ENCODE peak calls at places on chromosomes 11 and 22, in eight cellular contexts. M is HL-60; G is BE2C; K is astrocyte of the spinal cord; J is activated CD8-positive, alpha-beta T cell treated with anti-CD3 and anti-CD28 coated beads for 36 hours; H is coronary artery; T is GM23338; S is HFFc6. U is an unnamed sample.

GRCh38 chr22:38223289-38223960 is 21.6 kb downstream of the MAFF start:
- DNase-seq in K (no peak), J (no peak), S (no peak), G (no peak), T (no peak), M (no peak), H (no peak), U (no peak)

GRCh38 chr11:43825217-43825816 is 55.3 kb upstream of the ALKBH3 start:
- DNase-seq in H (no peak), S (peak), K (peak), J (peak), T (peak), G (peak), M (no peak), U (no peak)

GRCh38 chr11:111344032-111344431 is 35.0 kb downstream of the POU2AF1 start:
- DNase-seq in S (peak), H (no peak), K (peak), J (no peak), T (no peak), M (no peak), G (no peak), U (no peak)

GRCh38 chr11:111414267-111414931 is 35.3 kb upstream of the POU2AF1 start:
- DNase-seq in T (no peak), K (no peak), M (no peak), J (peak), H (no peak), G (no peak), S (no peak), U (no peak)

GRCh38 chr11:81840375-81840774 is 893.3 kb downstream of the FAM181B start:
- DNase-seq in G (no peak), K (peak), T (no peak), M (no peak), J (no peak), H (no peak), S (no peak), U (no peak)

GRCh38 chr22:25940479-25940878 is 198.5 kb downstream of the MYO18B start:
- DNase-seq in H (no peak), S (no peak), G (no peak), J (no peak), M (no peak), K (no peak), T (no peak), U (no peak)

GRCh38 chr22:36913431-36914382 is at the start of gene CSF2RB:
- DNase-seq in K (no peak), T (no peak), J (no peak), G (no peak), H (no peak), M (peak), S (no peak), U (peak)

GRCh38 chr22:23086787-23087186 is 16.5 kb downstream of the GNAZ start:
- DNase-seq in G (no peak), M (no peak), K (no peak), S (no peak), H (no peak), J (no peak), T (no peak), U (no peak)

GRCh38 chr11:36447947-36448346 is 62.1 kb downstream of the TRAF6 start:
- DNase-seq in S (no peak), J (no peak), T (no peak), H (no peak), K (no peak), M (no peak), G (no peak), U (no peak)

GRCh38 chr11:126680109-126680508 is 320.5 kb downstream of the KIRREL3 start:
- DNase-seq in S (peak), H (no peak), M (no peak), K (no peak), J (no peak), G (no peak), T (no peak), U (no peak)

GRCh38 chr11:69705246-69705856 is 1.5 kb upstream of the FGF19 start:
- DNase-seq in M (no peak), G (no peak), T (no peak), K (no peak), H (no peak), S (no peak), J (no peak), U (no peak)

GRCh38 chr11:6319001-6319878 is 1.1 kb downstream of the CAVIN3 start:
- DNase-seq in M (no peak), H (peak), K (peak), T (peak), J (no peak), G (no peak), S (no peak), U (peak)

GRCh38 chr11:68127791-68128681 is 6.8 kb upstream of the CHKA start:
- DNase-seq in T (peak), G (no peak), K (peak), M (no peak), S (no peak), J (no peak), H (no peak), U (peak)

GRCh38 chr11:75562048-75562835 is at the start of gene SERPINH1:
- DNase-seq in J (peak), G (peak), M (no peak), K (peak), H (peak), S (peak), T (peak), U (peak)

GRCh38 chr11:13040969-13041561 is 31.9 kb downstream of the RASSF10 start:
- DNase-seq in J (no peak), G (no peak), M (no peak), K (no peak), T (no peak), S (no peak), H (no peak), U (no peak)

GRCh38 chr11:280762-281485 is 2.7 kb downstream of the NLRP6 start:
- DNase-seq in H (peak), T (peak), S (no peak), J (peak), M (no peak), K (no peak), G (no peak), U (peak)

GRCh38 chr11:108994887-108995286 is 330.0 kb downstream of the DDX10 start:
- DNase-seq in K (no peak), G (no peak), S (no peak), T (no peak), M (no peak), H (no peak), J (no peak), U (no peak)

GRCh38 chr22:19524170-19525115 is at the start of gene CLDN5:
- DNase-seq in K (peak), T (peak), S (no peak), G (no peak), M (peak), H (no peak), J (no peak), U (no peak)

GRCh38 chr11:46321757-46322156 is 25.5 kb upstream of the DGKZ start:
- DNase-seq in J (no peak), G (no peak), H (no peak), M (peak), T (no peak), K (no peak), S (no peak), U (no peak)

GRCh38 chr22:40757071-40757470 is 62.1 kb downstream of the SLC25A17 start:
- DNase-seq in T (no peak), K (no peak), S (no peak), G (no peak), M (no peak), H (no peak), J (no peak), U (no peak)

GRCh38 chr11:2788751-2789140 is 89.0 kb upstream of the KCNQ1OT1 start:
- DNase-seq in H (peak), G (no peak), T (no peak), M (no peak), J (no peak), K (no peak), S (no peak), U (no peak)

GRCh38 chr11:113730887-113731726 is 25.0 kb upstream of the TMPRSS5 start:
- DNase-seq in G (peak), J (peak), H (no peak), K (peak), S (peak), M (no peak), T (peak), U (no peak)

GRCh38 chr11:64856382-64857227 is 12.2 kb upstream of the CDC42BPG start:
- DNase-seq in K (peak), G (peak), H (peak), T (no peak), J (peak), M (peak), S (peak), U (no peak)

GRCh38 chr11:9982127-9982795 is 311.8 kb downstream of the SBF2 start:
- DNase-seq in M (no peak), S (peak), H (no peak), T (no peak), K (peak), J (no peak), G (no peak), U (no peak)
- TF ChIP-seq CTCF in M (no peak), S (no peak), H (no peak), T (no peak), K (no peak), J (no peak), G (no peak), U (no peak)

GRCh38 chr11:8025123-8025522 is 38.0 kb downstream of the EIF3F start:
- DNase-seq in S (peak), M (no peak), K (peak), J (no peak), T (no peak), H (peak), G (no peak), U (no peak)

GRCh38 chr11:8025816-8026215 is 38.7 kb downstream of the EIF3F start:
- DNase-seq in K (peak), G (no peak), M (no peak), H (no peak), S (peak), T (no peak), J (no peak), U (no peak)

GRCh38 chr11:8023831-8024555 is 36.9 kb downstream of the EIF3F start:
- DNase-seq in G (no peak), K (no peak), T (no peak), J (no peak), S (no peak), H (peak), M (no peak), U (no peak)

GRCh38 chr11:8028766-8029165 is 41.6 kb downstream of the EIF3F start:
- DNase-seq in K (no peak), H (peak), G (no peak), J (no peak), M (no peak), T (no peak), S (no peak), U (no peak)

DNA sequence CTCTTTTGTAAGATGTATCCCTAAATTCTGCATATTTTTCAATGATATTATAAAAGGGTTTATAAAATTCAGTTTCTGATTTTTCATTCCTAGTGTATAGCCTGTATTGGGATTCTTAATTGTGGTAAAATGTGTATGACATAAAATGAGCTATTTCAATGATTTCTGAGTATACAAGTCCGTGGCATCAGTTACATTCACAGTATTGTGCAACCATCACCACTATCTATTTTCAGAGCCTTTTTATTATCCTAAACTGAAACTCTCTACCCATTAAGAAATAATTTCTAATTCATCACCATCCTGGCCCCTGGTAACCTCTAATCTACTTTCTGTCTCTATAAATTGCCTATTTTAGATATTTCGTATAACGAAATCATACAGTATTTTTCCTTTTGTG is 39.8 kb downstream of the EIF3F start:
- DNase-seq in K (no peak), S (no peak), M (no peak), H (no peak), G (no peak), J (no peak), T (no peak), U (no peak)
- TF ChIP-seq CTCF in K (no peak), S (no peak), M (no peak), H (no peak), G (no peak), J (no peak), T (no peak), U (no peak)

GRCh38 chr11:20874358-20874757 is 205.0 kb downstream of the NELL1 start:
- DNase-seq in H (no peak), T (peak), S (no peak), K (no peak), G (no peak), J (no peak), M (no peak), U (no peak)

GRCh38 chr11:20876738-20877137 is 207.4 kb downstream of the NELL1 start:
- DNase-seq in H (no peak), J (no peak), M (no peak), T (no peak), G (no peak), S (no peak), K (no peak), U (no peak)

DNA sequence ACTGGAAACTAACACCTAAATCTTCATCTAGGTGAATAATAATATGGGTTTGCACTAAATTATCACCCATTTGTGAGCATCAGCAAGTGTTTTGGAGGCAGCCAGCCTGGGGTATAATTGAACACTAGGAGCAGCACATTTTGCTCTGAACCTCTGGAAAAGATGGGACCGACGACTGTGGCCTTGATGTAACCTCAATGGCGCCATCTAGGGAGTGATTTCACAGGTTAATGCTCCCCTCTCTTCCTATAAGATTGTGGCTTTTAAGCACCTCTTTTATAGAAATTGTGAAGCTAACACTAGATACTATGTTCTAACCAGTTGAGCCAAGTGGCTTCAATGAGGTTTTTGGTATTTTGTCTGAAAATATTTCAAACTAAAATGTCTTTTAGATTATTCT is 203.7 kb downstream of the NELL1 start:
- DNase-seq in H (no peak), T (peak), K (no peak), M (no peak), G (peak), S (no peak), J (peak), U (peak)
- TF ChIP-seq CTCF in H (no peak), T (peak), K (no peak), M (peak), G (peak), S (no peak), J (peak), U (peak)

GRCh38 chr11:24289301-24289700 is 207.6 kb upstream of the LUZP2 start:
- DNase-seq in G (no peak), K (no peak), H (no peak), T (no peak), S (no peak), J (no peak), M (no peak), U (no peak)

GRCh38 chr11:24286238-24286637 is 210.6 kb upstream of the LUZP2 start:
- DNase-seq in T (no peak), M (no peak), H (no peak), J (no peak), G (no peak), K (no peak), S (no peak), U (no peak)
- TF ChIP-seq CTCF in T (no peak), M (no peak), H (no peak), J (no peak), G (no peak), K (no peak), S (no peak), U (no peak)

DNA sequence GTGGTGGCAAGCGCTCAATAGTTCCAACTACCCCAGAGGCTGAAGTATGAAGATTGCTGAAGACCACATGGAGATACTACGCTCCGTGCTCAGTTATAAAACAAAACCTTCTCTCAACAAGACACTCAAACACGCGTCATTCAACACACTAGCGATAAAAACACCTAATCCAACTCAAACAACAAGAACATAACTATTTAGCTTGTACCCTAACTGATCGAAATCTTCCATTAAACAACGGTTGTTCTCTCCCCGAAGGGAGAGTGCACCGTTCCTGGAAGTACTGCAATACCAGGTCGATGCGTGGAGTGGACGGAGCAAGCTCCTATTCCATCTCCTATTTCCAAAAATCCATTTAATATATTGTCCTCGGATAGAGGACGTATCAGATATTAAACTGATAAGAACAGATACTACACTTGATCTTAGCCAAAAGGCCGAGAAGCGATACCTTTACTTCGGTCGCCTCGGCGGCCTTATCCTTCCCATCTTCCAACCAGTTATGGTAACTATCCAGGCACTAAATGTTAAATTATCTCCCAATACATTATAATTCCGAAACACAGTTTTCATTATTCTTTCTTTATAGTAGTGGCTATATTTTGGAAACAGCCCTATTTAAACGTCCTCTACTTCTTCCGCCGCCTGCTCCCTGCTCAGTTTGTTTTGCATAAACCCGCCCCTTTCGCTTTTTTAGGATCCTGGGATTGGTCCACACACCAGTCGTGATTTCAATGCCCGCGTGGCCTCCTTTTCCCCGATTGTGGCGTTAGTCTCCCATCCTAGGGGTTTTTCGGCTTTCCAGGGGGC is 2.2 kb upstream of the WDR74 start:
- DNase-seq in G (peak), T (peak), K (peak), H (peak), J (peak), S (peak), M (peak), U (peak)
- TF ChIP-seq CTCF in G (no peak), T (no peak), K (no peak), H (no peak), J (no peak), S (no peak), M (no peak), U (no peak)

GRCh38 chr11:47641585-47642098 is 717 bp downstream of the MTCH2 start:
- DNase-seq in G (no peak), K (peak), M (no peak), H (no peak), J (no peak), S (no peak), T (peak), U (no peak)

GRCh38 chr11:47646019-47646418 is 3.7 kb upstream of the MTCH2 start:
- DNase-seq in T (no peak), G (no peak), H (no peak), S (no peak), K (no peak), M (no peak), J (no peak), U (no peak)

GRCh38 chr11:47645500-47645899 is 3.1 kb upstream of the MTCH2 start:
- DNase-seq in S (no peak), T (no peak), H (no peak), M (no peak), K (no peak), G (no peak), J (no peak), U (no peak)

DNA sequence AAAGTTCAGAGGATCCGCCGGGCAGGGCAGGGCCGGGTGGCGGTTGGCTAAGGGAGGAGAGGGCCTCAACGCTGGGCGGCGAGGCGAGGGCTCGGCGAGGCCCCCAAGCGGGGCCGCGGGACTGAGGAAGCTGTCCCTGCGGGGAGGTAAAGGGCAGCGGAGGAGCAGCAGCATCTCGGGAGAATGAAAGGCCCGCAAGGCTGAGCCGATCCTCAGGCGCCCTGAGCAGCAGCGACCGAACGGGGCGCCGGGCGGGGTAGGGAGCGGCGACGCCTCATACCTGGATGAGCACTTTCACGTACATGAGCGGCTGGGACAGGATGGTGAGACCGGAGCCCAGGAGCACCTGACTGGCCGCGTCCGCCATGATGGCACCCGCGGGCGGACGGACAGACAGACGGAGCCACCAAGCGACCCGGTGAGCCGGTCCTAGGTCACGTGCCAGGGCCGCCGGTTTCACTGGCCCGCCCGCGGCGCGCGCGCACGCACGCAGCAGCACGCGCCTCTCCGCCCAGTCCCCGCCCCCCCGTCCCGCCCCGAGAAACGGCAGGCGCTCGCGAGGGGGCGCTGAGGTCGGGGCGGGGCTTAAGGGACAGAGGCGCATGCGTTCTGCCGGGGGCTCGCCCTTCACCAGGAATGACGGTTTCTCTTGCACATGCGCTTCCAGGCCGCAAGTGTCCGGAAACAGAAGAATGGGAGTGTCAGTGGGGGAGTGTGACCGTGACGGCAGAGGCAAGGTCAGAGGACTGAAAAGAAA is at the start of gene MTCH2:
- DNase-seq in H (peak), K (peak), S (peak), M (peak), G (peak), J (peak), T (peak), U (peak)
- TF ChIP-seq CTCF in H (no peak), K (peak), S (peak), M (no peak), G (no peak), J (peak), T (no peak), U (no peak)

DNA sequence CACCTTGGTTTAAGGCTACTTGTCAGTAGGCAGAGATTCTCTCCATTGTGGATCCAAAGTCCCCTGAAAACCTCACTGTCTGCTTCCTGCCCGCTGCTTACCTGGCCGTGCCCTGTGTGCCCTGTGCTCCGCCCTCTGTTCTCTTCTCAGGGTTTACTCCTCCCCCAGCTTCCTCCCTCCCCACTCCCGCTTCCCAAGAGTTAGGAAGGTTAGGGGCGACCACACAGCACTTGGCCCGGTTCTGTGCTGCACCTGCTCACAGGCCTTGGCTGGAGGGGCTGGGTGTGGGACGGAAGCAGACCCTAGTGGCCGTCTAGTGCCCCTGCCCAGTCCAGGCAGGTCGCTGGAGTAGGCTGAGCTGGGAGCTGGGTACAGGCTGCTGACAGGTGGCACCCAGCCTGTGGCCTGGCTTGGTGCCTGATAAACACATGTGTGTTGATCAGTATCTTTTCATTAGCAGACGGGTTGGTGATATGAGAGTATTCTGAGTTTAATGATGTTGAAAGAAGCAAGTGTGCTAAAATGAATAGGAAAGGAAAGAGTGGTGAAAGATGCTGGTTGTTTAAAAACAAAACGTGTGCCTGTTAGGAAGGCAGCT is 40.5 kb downstream of the GRAMD4 start:
- DNase-seq in M (no peak), T (peak), G (peak), K (no peak), S (no peak), H (no peak), J (no peak), U (no peak)
- TF ChIP-seq CTCF in M (no peak), T (peak), G (no peak), K (no peak), S (no peak), H (no peak), J (no peak), U (no peak)

GRCh38 chr11:76670475-76671235 is at the start of gene LRRC32:
- DNase-seq in M (no peak), G (peak), T (peak), J (peak), K (no peak), H (no peak), S (no peak), U (peak)
- TF ChIP-seq CTCF in M (no peak), G (no peak), T (no peak), J (peak), K (no peak), H (no peak), S (peak), U (no peak)